ENCODE peak calls at places on chromosomes 1 and 21, in ten cellular contexts. E, X, D, Z, U, R, P, S, Q and Y are unnamed samples.

GRCh38 chr1:206766251-206766856 is 4.2 kb upstream of the IL19 start:
- DNase-seq in Z (peak), X (peak), Q (peak), U (peak), D (no peak), R (no peak), E (peak), P (no peak), S (peak), Y (peak)

GRCh38 chr21:39463308-39463707 is 11.5 kb downstream of the SH3BGR start:
- DNase-seq in E (no peak), U (no peak), R (no peak), Q (no peak), D (no peak), P (no peak), Z (no peak), X (no peak), S (no peak), Y (no peak)

GRCh38 chr1:100034465-100034864 is 64.7 kb downstream of the SLC35A3 start:
- DNase-seq in X (no peak), Q (no peak), D (peak), U (no peak), S (no peak), E (peak), R (peak), Z (peak), P (no peak), Y (no peak)

GRCh38 chr1:109201123-109201703 is 12.5 kb upstream of the SARS1 start:
- DNase-seq in Z (peak), P (no peak), S (peak), U (no peak), Q (peak), D (peak), E (peak), R (peak), X (peak), Y (peak)

GRCh38 chr1:110425611-110426152 is 18.2 kb upstream of the LAMTOR5 start:
- DNase-seq in S (peak), E (peak), P (peak), U (no peak), Q (no peak), Z (no peak), X (no peak), R (no peak), D (no peak), Y (no peak)

GRCh38 chr1:156101880-156102279 is 12.6 kb upstream of the LMNA start:
- DNase-seq in U (no peak), X (no peak), D (no peak), P (no peak), E (no peak), Z (peak), S (no peak), Q (no peak), R (no peak), Y (no peak)

GRCh38 chr1:238360474-238360873 is 469.8 kb upstream of the ZP4 start:
- DNase-seq in S (no peak), Q (no peak), R (no peak), D (no peak), Z (no peak), P (no peak), E (no peak), X (no peak), U (no peak), Y (no peak)

GRCh38 chr1:214008791-214009612 is 21.2 kb downstream of the PROX1 start:
- DNase-seq in R (no peak), E (no peak), U (no peak), X (no peak), P (no peak), Z (no peak), Q (no peak), S (no peak), D (no peak), Y (no peak)

GRCh38 chr1:180098242-180098995 is 56.2 kb upstream of the QSOX1 start:
- DNase-seq in R (no peak), Z (peak), X (peak), Q (peak), S (no peak), P (no peak), U (no peak), D (no peak), E (no peak), Y (peak)

GRCh38 chr21:37532868-37533780 is 166.6 kb downstream of the DYRK1A start:
- DNase-seq in E (no peak), S (no peak), D (peak), R (no peak), Z (peak), Q (no peak), X (peak), P (peak), U (no peak), Y (peak)

GRCh38 chr1:33971018-33971710 is 107.3 kb downstream of the HMGB4 start:
- DNase-seq in Q (no peak), P (no peak), E (peak), S (peak), R (no peak), X (no peak), Z (peak), D (no peak), U (no peak), Y (no peak)

GRCh38 chr1:2530501-2531361 is 668 bp upstream of the HES5 start:
- DNase-seq in D (no peak), E (peak), Z (peak), Q (no peak), S (no peak), X (peak), P (no peak), U (no peak), R (no peak), Y (no peak)

GRCh38 chr1:10765734-10766478 is 30.5 kb downstream of the CASZ1 start:
- DNase-seq in Q (no peak), U (no peak), R (no peak), D (peak), X (no peak), E (no peak), Z (no peak), P (no peak), S (no peak), Y (no peak)

GRCh38 chr21:25375675-25376074 is 231.6 kb downstream of the MRPL39 start:
- DNase-seq in S (no peak), X (no peak), Z (peak), U (no peak), Q (no peak), P (no peak), R (no peak), E (no peak), D (no peak), Y (no peak)